ENCODE peak calls at places on chromosomes 3 and 15, in six cellular contexts. D, R, C, M, J and X are unnamed samples.

GRCh38 chr3:111581403-111582113 is 13.6 kb downstream of the ZBED2 start:
- DNase-seq in D (no peak), R (no peak), C (no peak), M (no peak), J (no peak), X (no peak)

GRCh38 chr15:73237910-73238309 is 130.8 kb downstream of the HCN4 start:
- DNase-seq in D (no peak), R (no peak), C (no peak), M (no peak), J (no peak), X (no peak)

GRCh38 chr3:45537960-45538640 is 56.5 kb upstream of the LIMD1 start:
- DNase-seq in D (no peak), R (no peak), C (no peak), M (peak), J (no peak), X (no peak)

GRCh38 chr15:68364028-68364659 is 67.8 kb downstream of the ITGA11 start:
- DNase-seq in D (no peak), R (no peak), C (no peak), M (peak), J (no peak), X (no peak)

GRCh38 chr3:39090922-39091321 is 16.5 kb downstream of the GORASP1 start:
- DNase-seq in D (no peak), R (no peak), C (no peak), M (peak), J (no peak), X (no peak)

GRCh38 chr15:25175789-25176615 is 221.2 kb downstream of the SNRPN start:
- DNase-seq in D (no peak), R (no peak), C (no peak), M (no peak), J (no peak), X (no peak)

GRCh38 chr3:50592568-50592967 is 19.0 kb downstream of the CISH start:
- DNase-seq in D (no peak), R (no peak), C (no peak), M (no peak), J (no peak), X (no peak)

GRCh38 chr3:186596568-186597287 is 16.1 kb upstream of the AHSG start:
- DNase-seq in D (no peak), R (no peak), C (no peak), M (peak), J (no peak), X (no peak)

GRCh38 chr3:197736491-197737318 is at the start of gene RUBCN:
- DNase-seq in D (peak), R (peak), C (peak), M (peak), J (peak), X (peak)

GRCh38 chr3:41364736-41365135 is 165.4 kb downstream of the CTNNB1 start:
- DNase-seq in D (no peak), R (no peak), C (no peak), M (no peak), J (no peak), X (no peak)